ENCODE peak calls at places on chromosome 18, in four cellular contexts. One of them, this sample, is unnamed.

GRCh38 chr18:54222922-54223567 is 1.4 kb downstream of the MBD2 start:
- DNase-seq in endothelial cell of umbilical vein: no peak
- DNase-seq in transverse colon: no peak
- DNase-seq in Panc1: no peak
- DNase-seq in this sample: no peak

GRCh38 chr18:25351280-25351772 is 640 bp downstream of the ZNF521 start:
- DNase-seq in Panc1: no peak
- DNase-seq in transverse colon: no peak
- DNase-seq in endothelial cell of umbilical vein: no peak
- DNase-seq in this sample: no peak

GRCh38 chr18:48942554-48943261 is 8.1 kb downstream of the SMAD7 start:
- DNase-seq in transverse colon: no peak
- DNase-seq in endothelial cell of umbilical vein: peak
- DNase-seq in Panc1: peak
- DNase-seq in this sample: no peak

GRCh38 chr18:57301573-57302230 is 50.7 kb upstream of the ST8SIA3 start:
- DNase-seq in transverse colon: no peak
- DNase-seq in Panc1: no peak
- DNase-seq in endothelial cell of umbilical vein: no peak
- DNase-seq in this sample: no peak

GRCh38 chr18:26457611-26458350 is 90.6 kb downstream of the KCTD1 start:
- DNase-seq in transverse colon: no peak
- DNase-seq in endothelial cell of umbilical vein: no peak
- DNase-seq in Panc1: no peak
- DNase-seq in this sample: no peak

GRCh38 chr18:10234281-10234680 is 220.2 kb upstream of the APCDD1 start:
- DNase-seq in Panc1: no peak
- DNase-seq in endothelial cell of umbilical vein: no peak
- DNase-seq in transverse colon: no peak
- DNase-seq in this sample: no peak

GRCh38 chr18:50099725-50100414 is 95.1 kb downstream of the MYO5B start:
- DNase-seq in Panc1: no peak
- DNase-seq in endothelial cell of umbilical vein: no peak
- DNase-seq in transverse colon: no peak
- DNase-seq in this sample: no peak

GRCh38 chr18:24386680-24387079 is 10.9 kb downstream of the OSBPL1A start:
- DNase-seq in endothelial cell of umbilical vein: no peak
- DNase-seq in transverse colon: no peak
- DNase-seq in Panc1: no peak
- DNase-seq in this sample: no peak

GRCh38 chr18:26818461-26818860 is 47.0 kb downstream of the AQP4 start:
- DNase-seq in Panc1: no peak
- DNase-seq in transverse colon: no peak
- DNase-seq in endothelial cell of umbilical vein: no peak
- DNase-seq in this sample: no peak

GRCh38 chr18:74515620-74516231 is 18.6 kb upstream of the CNDP1 start:
- DNase-seq in endothelial cell of umbilical vein: no peak
- DNase-seq in Panc1: no peak
- DNase-seq in transverse colon: no peak
- DNase-seq in this sample: peak

GRCh38 chr18:34772887-34773286 is 62.8 kb downstream of the DTNA start:
- DNase-seq in Panc1: no peak
- DNase-seq in transverse colon: no peak
- DNase-seq in endothelial cell of umbilical vein: peak
- DNase-seq in this sample: no peak

GRCh38 chr18:49812321-49813070 is 837 bp downstream of the ACAA2 start:
- DNase-seq in Panc1: no peak
- DNase-seq in endothelial cell of umbilical vein: peak
- DNase-seq in transverse colon: no peak
- DNase-seq in this sample: no peak

GRCh38 chr18:48949606-48950535 is 894 bp downstream of the SMAD7 start:
- DNase-seq in transverse colon: peak
- DNase-seq in endothelial cell of umbilical vein: peak
- DNase-seq in Panc1: no peak
- DNase-seq in this sample: no peak

GRCh38 chr18:23542471-23542870 is 39.2 kb downstream of the RMC1 start:
- DNase-seq in Panc1: no peak
- DNase-seq in transverse colon: no peak
- DNase-seq in endothelial cell of umbilical vein: no peak
- DNase-seq in this sample: no peak

GRCh38 chr18:55912071-55912470 is 324.1 kb upstream of the TCF4 start:
- DNase-seq in Panc1: no peak
- DNase-seq in transverse colon: no peak
- DNase-seq in endothelial cell of umbilical vein: no peak
- DNase-seq in this sample: no peak

GRCh38 chr18:7980136-7980535 is 413.0 kb downstream of the PTPRM start:
- DNase-seq in endothelial cell of umbilical vein: no peak
- DNase-seq in Panc1: no peak
- DNase-seq in transverse colon: no peak
- DNase-seq in this sample: no peak

GRCh38 chr18:37322497-37323035 is 243.0 kb downstream of the CELF4 start:
- DNase-seq in Panc1: no peak
- DNase-seq in endothelial cell of umbilical vein: peak
- DNase-seq in transverse colon: peak
- DNase-seq in this sample: no peak

GRCh38 chr18:36381075-36381474 is 83.6 kb downstream of the FHOD3 start:
- DNase-seq in transverse colon: no peak
- DNase-seq in Panc1: no peak
- DNase-seq in endothelial cell of umbilical vein: no peak
- DNase-seq in this sample: no peak

GRCh38 chr18:34261865-34262780 is 37.4 kb upstream of the NOL4 start:
- DNase-seq in Panc1: no peak
- DNase-seq in endothelial cell of umbilical vein: no peak
- DNase-seq in transverse colon: no peak
- DNase-seq in this sample: no peak

GRCh38 chr18:74050807-74051206 is 96.8 kb downstream of the FBXO15 start:
- DNase-seq in transverse colon: no peak
- DNase-seq in endothelial cell of umbilical vein: no peak
- DNase-seq in Panc1: no peak
- DNase-seq in this sample: no peak

GRCh38 chr18:9661564-9661963 is 46.5 kb upstream of the RAB31 start:
- DNase-seq in endothelial cell of umbilical vein: no peak
- DNase-seq in transverse colon: no peak
- DNase-seq in Panc1: no peak
- DNase-seq in this sample: no peak

GRCh38 chr18:26003817-26004216 is 86.6 kb downstream of the SS18 start:
- DNase-seq in transverse colon: no peak
- DNase-seq in endothelial cell of umbilical vein: no peak
- DNase-seq in Panc1: no peak
- DNase-seq in this sample: no peak

GRCh38 chr18:42048150-42048549 is 93.1 kb downstream of the PIK3C3 start:
- DNase-seq in transverse colon: no peak
- DNase-seq in endothelial cell of umbilical vein: peak
- DNase-seq in Panc1: no peak
- DNase-seq in this sample: no peak

GRCh38 chr18:9147440-9148238 is 11.1 kb downstream of the ANKRD12 start:
- DNase-seq in Panc1: no peak
- DNase-seq in transverse colon: peak
- DNase-seq in endothelial cell of umbilical vein: peak
- DNase-seq in this sample: no peak

GRCh38 chr18:8831531-8831930 is 126.2 kb downstream of the MTCL1 start:
- DNase-seq in transverse colon: no peak
- DNase-seq in Panc1: no peak
- DNase-seq in endothelial cell of umbilical vein: no peak
- DNase-seq in this sample: no peak

GRCh38 chr18:1499265-1499664 is 594.6 kb downstream of the ADCYAP1 start:
- DNase-seq in Panc1: no peak
- DNase-seq in transverse colon: no peak
- DNase-seq in endothelial cell of umbilical vein: no peak
- DNase-seq in this sample: no peak

GRCh38 chr18:3903341-3903740 is 453.4 kb downstream of the TGIF1 start:
- DNase-seq in endothelial cell of umbilical vein: no peak
- DNase-seq in transverse colon: no peak
- DNase-seq in Panc1: no peak
- DNase-seq in this sample: no peak

GRCh38 chr18:58671122-58671940 is at the start of gene MALT1:
- DNase-seq in endothelial cell of umbilical vein: peak
- DNase-seq in Panc1: no peak
- DNase-seq in transverse colon: peak
- DNase-seq in this sample: peak

GRCh38 chr18:58671941-58672565 is 788 bp downstream of the MALT1 start:
- DNase-seq in transverse colon: peak
- DNase-seq in Panc1: no peak
- DNase-seq in endothelial cell of umbilical vein: peak
- DNase-seq in this sample: no peak

GRCh38 chr18:58676270-58676669 is 5.0 kb downstream of the MALT1 start:
- DNase-seq in Panc1: no peak
- DNase-seq in transverse colon: no peak
- DNase-seq in endothelial cell of umbilical vein: no peak
- DNase-seq in this sample: no peak

GRCh38 chr18:58674159-58674558 is 2.9 kb downstream of the MALT1 start:
- DNase-seq in endothelial cell of umbilical vein: no peak
- DNase-seq in transverse colon: no peak
- DNase-seq in Panc1: no peak
- DNase-seq in this sample: no peak

GRCh38 chr18:58674863-58675472 is 3.7 kb downstream of the MALT1 start:
- DNase-seq in transverse colon: no peak
- DNase-seq in Panc1: no peak
- DNase-seq in endothelial cell of umbilical vein: no peak
- DNase-seq in this sample: no peak
- TF ChIP-seq POLR2AphosphoS5 in transverse colon: no peak
- TF ChIP-seq POLR2AphosphoS5 in Panc1: no peak
- TF ChIP-seq POLR2AphosphoS5 in endothelial cell of umbilical vein: no peak
- TF ChIP-seq POLR2AphosphoS5 in this sample: no peak

DNA sequence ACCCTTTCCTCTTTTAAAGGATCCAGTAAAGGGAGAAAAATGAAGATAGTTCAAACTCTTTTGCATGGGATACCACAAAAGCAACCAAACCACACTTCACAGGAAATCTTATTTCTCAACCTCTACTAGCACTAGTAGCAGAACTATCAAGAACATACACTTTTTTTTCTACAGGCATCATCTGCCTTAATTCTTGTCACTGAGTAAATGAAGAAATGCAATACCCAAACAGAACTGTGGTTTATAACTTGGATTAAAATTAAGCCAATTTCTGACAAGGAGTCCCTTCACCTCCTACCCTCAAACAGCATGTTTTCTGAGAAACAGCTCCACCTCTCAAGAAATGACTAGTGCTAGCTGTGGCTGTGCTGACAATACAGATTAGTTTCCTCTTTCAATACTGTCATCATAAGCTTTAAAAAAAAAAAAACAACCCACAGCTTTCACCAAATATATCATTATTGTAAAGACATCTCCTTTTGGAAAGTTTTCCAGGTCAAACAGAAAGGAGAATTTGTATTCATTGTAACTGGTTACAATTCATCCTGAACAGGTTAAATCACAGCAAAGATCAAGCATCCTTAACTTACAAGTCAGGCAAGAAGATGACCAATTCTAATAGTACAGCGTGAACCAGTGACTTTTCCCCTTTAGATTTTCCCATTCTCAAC is 44.4 kb downstream of the PTPN2 start:
- DNase-seq in transverse colon: no peak
- DNase-seq in Panc1: no peak
- DNase-seq in endothelial cell of umbilical vein: no peak
- DNase-seq in this sample: no peak
- H3K27ac ChIP-seq in transverse colon: peak
- H3K27ac ChIP-seq in Panc1: peak
- H3K27ac ChIP-seq in endothelial cell of umbilical vein: no peak
- H3K27ac ChIP-seq in this sample: peak

DNA sequence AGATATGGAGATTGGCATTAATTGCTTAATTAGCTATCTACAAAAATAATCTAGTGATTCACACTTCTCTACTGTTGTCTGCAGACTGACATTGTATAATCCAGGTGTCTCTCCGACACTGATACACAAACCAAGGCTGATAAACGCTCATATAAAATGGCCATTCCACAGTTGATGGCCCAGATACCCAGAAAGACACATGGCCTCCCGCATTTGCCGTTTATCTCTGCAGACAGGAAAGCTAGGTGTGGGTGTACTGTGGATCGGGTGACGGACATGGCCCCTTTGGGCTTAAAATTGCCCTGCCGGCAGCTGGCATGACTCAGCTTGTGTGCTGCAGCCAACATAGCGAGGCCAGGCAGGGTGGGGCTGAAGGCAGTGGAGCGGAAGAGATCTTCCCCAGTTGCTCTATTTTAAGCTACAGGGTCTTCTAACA is 18.5 kb downstream of the PMAIP1 start:
- DNase-seq in transverse colon: peak
- DNase-seq in endothelial cell of umbilical vein: no peak
- DNase-seq in Panc1: no peak
- DNase-seq in this sample: peak
- TF ChIP-seq POLR2AphosphoS5 in transverse colon: no peak
- TF ChIP-seq POLR2AphosphoS5 in endothelial cell of umbilical vein: no peak
- TF ChIP-seq POLR2AphosphoS5 in Panc1: no peak
- TF ChIP-seq POLR2AphosphoS5 in this sample: no peak

GRCh38 chr18:61820842-61821241 is 72.0 kb downstream of the RNF152 start:
- DNase-seq in transverse colon: no peak
- DNase-seq in endothelial cell of umbilical vein: no peak
- DNase-seq in Panc1: no peak
- DNase-seq in this sample: no peak

GRCh38 chr18:61821748-61822147 is 71.1 kb downstream of the RNF152 start:
- DNase-seq in transverse colon: no peak
- DNase-seq in Panc1: no peak
- DNase-seq in endothelial cell of umbilical vein: no peak
- DNase-seq in this sample: no peak

GRCh38 chr18:61817086-61817485 is 75.7 kb downstream of the RNF152 start:
- DNase-seq in endothelial cell of umbilical vein: no peak
- DNase-seq in transverse colon: no peak
- DNase-seq in Panc1: no peak
- DNase-seq in this sample: no peak

GRCh38 chr18:61816071-61816470 is 76.7 kb downstream of the RNF152 start:
- DNase-seq in transverse colon: no peak
- DNase-seq in endothelial cell of umbilical vein: no peak
- DNase-seq in Panc1: no peak
- DNase-seq in this sample: no peak
- H3K27ac ChIP-seq in transverse colon: no peak
- H3K27ac ChIP-seq in endothelial cell of umbilical vein: no peak
- H3K27ac ChIP-seq in Panc1: no peak
- H3K27ac ChIP-seq in this sample: no peak

GRCh38 chr18:12001400-12001799 is 20.1 kb downstream of the IMPA2 start:
- DNase-seq in Panc1: no peak
- DNase-seq in transverse colon: no peak
- DNase-seq in endothelial cell of umbilical vein: no peak
- DNase-seq in this sample: no peak
- TF ChIP-seq POLR2AphosphoS5 in Panc1: no peak
- TF ChIP-seq POLR2AphosphoS5 in transverse colon: no peak
- TF ChIP-seq POLR2AphosphoS5 in endothelial cell of umbilical vein: no peak
- TF ChIP-seq POLR2AphosphoS5 in this sample: no peak

GRCh38 chr18:61998335-61998734 is 105.5 kb upstream of the RNF152 start:
- DNase-seq in transverse colon: no peak
- DNase-seq in endothelial cell of umbilical vein: peak
- DNase-seq in Panc1: no peak
- DNase-seq in this sample: no peak
- H3K27ac ChIP-seq in transverse colon: no peak
- H3K27ac ChIP-seq in endothelial cell of umbilical vein: peak
- H3K27ac ChIP-seq in Panc1: no peak
- H3K27ac ChIP-seq in this sample: no peak